ENCODE peak calls at places on chromosomes 16 and 17, in eight cellular contexts. B, J, O, G, E, V, T and D are unnamed samples.
A peak's percentile ranks its signal among the peaks of the same experiment; 100 is the strongest.

GRCh38 chr16:57600048-57600835 is 28.2 kb upstream of the ADGRG1 start:
- DNase-seq in B (peak; percentile 85), J (peak; percentile 52), O (no peak), G (peak; percentile 45), E (peak; percentile 87), V (peak; percentile 81), T (peak; percentile 87), D (no peak)

GRCh38 chr16:2517954-2518605 is 2.1 kb upstream of the AMDHD2 start:
- DNase-seq in B (no peak), J (peak; percentile 8), O (no peak), G (no peak), E (peak; percentile 62), V (no peak), T (no peak), D (no peak)

GRCh38 chr17:38797828-38798227 is 1.5 kb downstream of the PIP4K2B start:
- DNase-seq in B (no peak), J (no peak), O (no peak), G (no peak), E (no peak), V (no peak), T (no peak), D (no peak)

GRCh38 chr16:78396046-78396445 is 296.6 kb downstream of the WWOX start:
- DNase-seq in B (peak; percentile 11), J (no peak), O (no peak), G (no peak), E (no peak), V (peak; percentile 5), T (no peak), D (no peak)

GRCh38 chr17:35807371-35808144 is 1.7 kb upstream of the TAF15 start:
- DNase-seq in B (no peak), J (no peak), O (no peak), G (peak; percentile 70), E (no peak), V (no peak), T (no peak), D (no peak)

GRCh38 chr17:50805486-50805885 is 29.9 kb upstream of the WFIKKN2 start:
- DNase-seq in B (no peak), J (no peak), O (no peak), G (no peak), E (no peak), V (no peak), T (peak; percentile 75), D (no peak)

GRCh38 chr16:47627056-47627455 is 165.9 kb downstream of the PHKB start:
- DNase-seq in B (no peak), J (no peak), O (no peak), G (no peak), E (no peak), V (no peak), T (no peak), D (no peak)

GRCh38 chr17:28807925-28808641 is 34.5 kb downstream of the FAM222B start:
- DNase-seq in B (no peak), J (no peak), O (peak; percentile 29), G (peak; percentile 93), E (no peak), V (peak; percentile 57), T (peak; percentile 30), D (no peak)

GRCh38 chr16:65624696-65625095 is 502.8 kb upstream of the CDH11 start:
- DNase-seq in B (no peak), J (no peak), O (no peak), G (peak; percentile 20), E (no peak), V (no peak), T (no peak), D (no peak)

GRCh38 chr17:36123431-36123830 is 19.8 kb downstream of the CCL4 start:
- DNase-seq in B (no peak), J (no peak), O (no peak), G (no peak), E (no peak), V (no peak), T (no peak), D (no peak)

GRCh38 chr17:79317916-79318315 is 243.3 kb downstream of the ENGASE start:
- DNase-seq in B (no peak), J (no peak), O (no peak), G (no peak), E (no peak), V (no peak), T (no peak), D (no peak)

GRCh38 chr17:78559749-78560368 is 17.3 kb downstream of the DNAH17 start:
- DNase-seq in B (no peak), J (no peak), O (no peak), G (no peak), E (no peak), V (no peak), T (no peak), D (no peak)

GRCh38 chr16:69217433-69217832 is 30.5 kb downstream of the SNTB2 start:
- DNase-seq in B (no peak), J (no peak), O (no peak), G (peak; percentile 80), E (no peak), V (peak; percentile 53), T (no peak), D (no peak)

GRCh38 chr17:59366040-59366757 is 34.7 kb downstream of the YPEL2 start:
- DNase-seq in B (peak; percentile 91), J (no peak), O (no peak), G (no peak), E (no peak), V (no peak), T (peak; percentile 61), D (no peak)

GRCh38 chr16:85553436-85554113 is 59.5 kb upstream of the GSE1 start:
- DNase-seq in B (no peak), J (peak; percentile 83), O (peak; percentile 59), G (peak; percentile 69), E (peak; percentile 93), V (peak; percentile 62), T (peak; percentile 60), D (peak; percentile 87)

DNA sequence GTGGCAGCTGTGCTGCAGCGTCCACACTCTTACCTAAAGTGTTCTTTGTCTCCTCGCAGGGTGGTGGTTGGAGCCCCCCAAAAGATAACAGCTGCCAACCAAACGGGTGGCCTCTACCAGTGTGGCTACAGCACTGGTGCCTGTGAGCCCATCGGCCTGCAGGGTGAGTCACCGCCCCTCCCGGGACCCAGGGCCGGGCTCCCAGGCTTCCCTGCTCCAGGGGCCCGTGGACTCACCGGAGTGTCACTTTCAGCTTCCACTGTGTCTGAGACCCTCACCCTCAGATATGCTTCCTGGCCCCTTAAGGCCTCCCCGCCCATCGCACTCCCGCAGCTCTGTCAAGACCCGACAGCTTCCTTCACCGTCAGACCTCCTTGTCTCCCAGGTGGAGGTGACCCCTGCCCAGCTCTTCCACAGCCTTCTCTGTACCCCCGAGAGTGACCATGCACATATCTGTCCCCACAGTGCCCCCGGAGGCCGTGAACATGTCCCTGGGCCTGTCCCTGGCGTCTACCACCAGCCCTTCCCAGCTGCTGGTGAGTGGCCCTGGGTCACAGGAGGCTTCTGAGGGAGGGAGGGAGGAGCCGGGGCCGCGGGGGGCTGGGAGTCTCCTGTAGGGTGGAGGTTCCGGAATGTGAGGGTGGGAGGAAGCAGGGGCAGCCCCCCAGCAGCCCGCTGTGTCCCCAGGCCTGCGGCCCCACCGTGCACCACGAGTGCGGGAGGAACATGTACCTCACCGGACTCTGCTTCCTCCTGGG is 1.8 kb downstream of the ITGAX start:
- DNase-seq in B (peak; percentile 23), J (no peak), O (no peak), G (no peak), E (peak; percentile 83), V (no peak), T (no peak), D (no peak)
- TF ChIP-seq CTCF in B (peak; percentile 17), J (no peak), O (no peak), G (no peak), E (no peak), V (no peak), T (no peak), D (no peak)

DNA sequence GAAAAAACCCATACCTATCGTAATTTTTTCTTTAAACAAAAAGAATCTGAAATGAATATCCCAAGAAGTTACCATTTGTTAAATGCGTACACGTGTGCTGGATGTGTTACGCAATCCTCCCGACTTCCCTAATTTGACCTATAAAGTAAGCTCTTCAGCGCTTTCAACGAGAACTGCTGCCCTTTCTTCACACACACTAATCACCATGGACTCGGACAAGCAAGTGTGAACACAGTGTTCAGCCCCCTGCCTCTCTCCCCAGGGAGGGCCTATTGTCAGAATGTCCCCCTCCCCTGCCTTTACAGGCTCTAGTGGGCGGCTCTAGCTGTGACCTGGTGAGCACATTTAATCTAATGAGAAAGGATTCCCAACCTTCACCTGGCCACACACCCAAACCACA is 216.1 kb downstream of the CEP112 start:
- DNase-seq in B (peak; percentile 59), J (no peak), O (peak; percentile 37), G (no peak), E (no peak), V (no peak), T (no peak), D (no peak)
- TF ChIP-seq CTCF in B (no peak), J (no peak), O (no peak), G (no peak), E (no peak), V (no peak), T (no peak), D (no peak)

GRCh38 chr16:3912373-3912772 is 31.9 kb upstream of the CREBBP start:
- DNase-seq in B (no peak), J (no peak), O (no peak), G (no peak), E (no peak), V (no peak), T (no peak), D (no peak)

GRCh38 chr16:3909791-3910583 is 29.5 kb upstream of the CREBBP start:
- DNase-seq in B (peak; percentile 30), J (no peak), O (no peak), G (no peak), E (peak; percentile 38), V (no peak), T (no peak), D (no peak)

GRCh38 chr16:3907586-3907985 is 27.1 kb upstream of the CREBBP start:
- DNase-seq in B (no peak), J (no peak), O (no peak), G (no peak), E (peak; percentile 20), V (no peak), T (no peak), D (no peak)

GRCh38 chr16:3906363-3906762 is 25.9 kb upstream of the CREBBP start:
- DNase-seq in B (no peak), J (no peak), O (no peak), G (no peak), E (no peak), V (no peak), T (no peak), D (no peak)

GRCh38 chr16:3908951-3909437 is 28.5 kb upstream of the CREBBP start:
- DNase-seq in B (no peak), J (no peak), O (no peak), G (no peak), E (peak; percentile 46), V (no peak), T (no peak), D (no peak)
- TF ChIP-seq CTCF in B (no peak), J (no peak), O (no peak), G (no peak), E (no peak), V (no peak), T (no peak), D (no peak)

GRCh38 chr16:82625066-82625968 is 1.5 kb upstream of the CDH13 start:
- DNase-seq in B (no peak), J (no peak), O (no peak), G (no peak), E (no peak), V (no peak), T (no peak), D (no peak)

DNA sequence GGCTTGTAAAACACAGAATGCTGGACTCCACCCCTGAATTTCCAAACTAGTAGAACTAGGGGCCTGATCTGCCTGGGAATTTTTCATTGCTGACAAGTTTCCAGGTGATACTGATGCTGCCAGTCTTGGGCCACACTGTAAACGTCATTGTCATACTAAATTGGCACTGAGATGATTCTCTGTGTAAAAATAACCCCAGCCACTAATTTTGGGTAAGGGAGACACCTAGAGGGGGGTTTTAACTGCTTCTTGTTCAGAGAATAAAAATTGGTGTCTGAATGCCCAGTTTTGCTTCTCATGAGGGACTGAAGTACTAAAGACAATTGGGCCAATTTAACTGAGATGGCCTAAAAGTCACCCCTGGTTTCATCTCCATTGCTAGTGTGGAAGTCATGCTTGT is 5.0 kb upstream of the CDH13 start:
- DNase-seq in B (no peak), J (no peak), O (no peak), G (no peak), E (no peak), V (no peak), T (no peak), D (no peak)
- TF ChIP-seq CTCF in B (peak; percentile 34), J (peak; percentile 13), O (no peak), G (no peak), E (no peak), V (peak; percentile 7), T (no peak), D (no peak)